ENCODE peak calls at places on chromosomes 16 and 17, in five cellular contexts. L is mesendoderm, Y is A549, F is GM23338, H is endothelial cell of umbilical vein. W is an unnamed sample.

GRCh38 chr16:50834701-50835100 is 92.8 kb downstream of the CYLD start:
- DNase-seq in H (no peak), Y (no peak), F (no peak), L (no peak), W (no peak)

GRCh38 chr16:15602285-15603044 is 40.5 kb downstream of the MARF1 start:
- DNase-seq in F (no peak), L (no peak), Y (no peak), H (no peak), W (no peak)

GRCh38 chr17:77548967-77549366 is 408.2 kb downstream of the SEC14L1 start:
- DNase-seq in F (no peak), L (no peak), H (no peak), Y (no peak), W (no peak)

GRCh38 chr16:67016681-67017450 is 12.1 kb upstream of the CBFB start:
- DNase-seq in F (no peak), L (no peak), H (no peak), Y (no peak), W (no peak)

GRCh38 chr16:27107185-27107592 is 40.5 kb downstream of the C16orf82 start:
- DNase-seq in H (no peak), Y (no peak), F (peak), L (peak), W (peak)

GRCh38 chr17:17305282-17305801 is 2.2 kb downstream of the NT5M start:
- DNase-seq in L (no peak), F (no peak), H (no peak), Y (no peak), W (peak)

GRCh38 chr17:81867952-81868673 is 3.0 kb downstream of the ARHGDIA start:
- DNase-seq in Y (no peak), H (no peak), F (no peak), L (no peak), W (no peak)

GRCh38 chr16:57950382-57950781 is 20.5 kb downstream of the CNGB1 start:
- DNase-seq in H (no peak), Y (no peak), L (no peak), F (no peak), W (no peak)

GRCh38 chr16:3771513-3771912 is 54.2 kb upstream of the TRAP1 start:
- DNase-seq in Y (peak), H (no peak), F (no peak), L (no peak), W (no peak)

GRCh38 chr16:20812510-20812909 is 6.2 kb downstream of the REXO5 start:
- DNase-seq in F (no peak), H (no peak), L (no peak), Y (no peak), W (no peak)

GRCh38 chr16:72847187-72848044 is 200.5 kb downstream of the ZFHX3 start:
- DNase-seq in H (peak), Y (peak), F (peak), L (peak), W (peak)

GRCh38 chr16:80372341-80372740 is 168.5 kb upstream of the DYNLRB2 start:
- DNase-seq in H (no peak), F (no peak), Y (no peak), L (peak), W (no peak)

GRCh38 chr17:9291912-9292562 is 270.7 kb downstream of the NTN1 start:
- DNase-seq in Y (peak), L (peak), F (peak), H (peak), W (peak)

GRCh38 chr17:75323043-75323591 is 33.9 kb upstream of the SLC25A19 start:
- DNase-seq in H (peak), Y (peak), F (peak), L (peak), W (peak)
- H3K4me2 ChIP-seq in H (no peak), Y (no peak), F (no peak), L (no peak), W (no peak)

GRCh38 chr17:21419299-21420239 is 43.4 kb downstream of the KCNJ12 start:
- DNase-seq in H (no peak), L (peak), F (no peak), Y (no peak), W (no peak)

GRCh38 chr17:21425736-21426135 is 49.6 kb downstream of the KCNJ12 start:
- DNase-seq in L (no peak), Y (no peak), H (no peak), F (no peak), W (no peak)

GRCh38 chr17:21425321-21425720 is 49.2 kb downstream of the KCNJ12 start:
- DNase-seq in F (no peak), H (no peak), L (no peak), Y (no peak), W (no peak)
- H3K4me2 ChIP-seq in F (no peak), H (no peak), L (no peak), Y (no peak), W (no peak)

DNA sequence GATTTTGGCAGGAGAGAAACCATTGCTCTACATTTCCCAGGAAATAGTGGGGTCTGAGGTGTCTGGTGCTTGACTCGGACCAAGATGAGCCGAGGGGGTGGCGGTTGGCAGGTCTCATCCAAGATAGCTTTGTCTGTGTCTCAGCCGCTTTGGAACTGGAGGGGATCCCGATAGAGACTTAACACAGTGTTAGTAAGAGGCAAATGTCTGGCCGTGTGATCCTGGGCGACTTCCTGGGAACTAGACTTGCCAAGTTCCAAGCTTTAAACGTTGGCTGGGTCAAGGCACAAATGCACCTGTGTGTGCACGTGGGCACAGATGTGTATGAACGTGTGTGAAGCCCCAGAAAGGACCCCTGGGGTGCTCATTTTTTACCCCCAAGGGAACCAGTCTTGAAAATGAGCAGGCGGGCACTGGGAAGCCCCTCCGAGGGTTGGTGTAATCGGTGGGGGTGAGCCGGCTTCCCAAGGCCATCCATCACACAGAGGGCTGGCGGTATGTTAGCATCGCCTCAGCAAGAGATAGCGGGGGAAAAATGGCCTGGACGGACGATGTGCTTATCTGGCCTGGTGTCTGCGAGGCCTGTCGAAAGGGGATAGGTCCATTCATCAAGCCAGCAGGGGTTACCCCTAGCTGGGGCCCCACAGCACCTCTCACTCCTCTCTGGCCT is 188.7 kb downstream of the IRF8 start:
- DNase-seq in F (no peak), H (no peak), L (no peak), Y (no peak), W (no peak)
- H3K4me2 ChIP-seq in F (no peak), H (no peak), L (no peak), Y (no peak), W (no peak)

GRCh38 chr17:49969134-49969759 is at the start of gene DLX4:
- DNase-seq in F (peak), L (no peak), H (no peak), Y (peak), W (no peak)
- H3K4me2 ChIP-seq in F (peak), L (peak), H (peak), Y (peak), W (peak)

GRCh38 chr16:11833951-11834695 is 17.2 kb downstream of the RSL1D1 start:
- DNase-seq in F (no peak), Y (no peak), L (no peak), H (no peak), W (no peak)

GRCh38 chr16:11841026-11841425 is 10.3 kb downstream of the RSL1D1 start:
- DNase-seq in Y (no peak), L (no peak), F (no peak), H (no peak), W (no peak)

GRCh38 chr16:11835891-11836652 is 15.3 kb downstream of the RSL1D1 start:
- DNase-seq in F (peak), L (peak), Y (no peak), H (no peak), W (no peak)

GRCh38 chr16:11836653-11837244 is 14.6 kb downstream of the RSL1D1 start:
- DNase-seq in H (peak), F (peak), Y (no peak), L (peak), W (no peak)

DNA sequence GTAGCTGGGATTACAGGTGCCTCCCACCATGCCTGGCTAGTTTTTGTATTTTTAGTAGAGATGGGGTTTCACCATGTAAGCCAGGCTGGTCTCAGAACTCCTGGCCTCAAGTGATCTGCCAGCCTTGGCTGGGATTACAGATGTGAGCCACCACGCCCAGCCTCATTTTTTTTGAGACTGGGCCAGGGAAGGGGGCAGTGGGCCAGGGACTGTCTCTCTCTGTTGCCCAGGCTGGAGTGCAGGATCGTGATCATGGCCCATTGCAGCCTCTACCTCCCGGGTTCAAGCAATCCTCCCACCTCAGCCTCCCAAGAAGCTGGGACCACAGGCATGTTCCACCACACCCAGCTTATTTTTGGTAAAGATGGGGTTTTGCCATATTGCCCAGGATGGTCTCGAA is 16.0 kb downstream of the RSL1D1 start:
- DNase-seq in Y (no peak), F (no peak), L (no peak), H (no peak), W (no peak)
- H3K4me2 ChIP-seq in Y (no peak), F (no peak), L (no peak), H (no peak), W (no peak)

W was measured in K562.